ENCODE peak calls at places on chromosomes 12 and 14, in five cellular contexts. P, S, Y, Z and C are unnamed samples. For H3K4me1, the result is how much of the 10 kb centered on the place peaks cover.

GRCh38 chr12:131827961-131828534 is at the start of gene MMP17:
- DNase-seq in P (no peak), S (peak), Y (peak), Z (peak), C (peak)

GRCh38 chr14:53055003-53055402 is 98.1 kb downstream of the DDHD1 start:
- DNase-seq in P (no peak), S (no peak), Y (no peak), Z (no peak), C (no peak)

GRCh38 chr14:35412281-35413057 is 7.9 kb upstream of the NFKBIA start:
- DNase-seq in P (no peak), S (no peak), Y (no peak), Z (no peak), C (no peak)

GRCh38 chr12:8692573-8692972 is 5.2 kb upstream of the RIMKLB start:
- DNase-seq in P (no peak), S (no peak), Y (peak), Z (peak), C (peak)

GRCh38 chr12:57738661-57739237 is at the start of gene AGAP2:
- DNase-seq in P (no peak), S (peak), Y (no peak), Z (no peak), C (no peak)

GRCh38 chr12:114701104-114701414 is 17.1 kb upstream of the TBX3 start:
- DNase-seq in P (no peak), S (no peak), Y (no peak), Z (no peak), C (no peak)

GRCh38 chr14:106021832-106022231 is 495.4 kb downstream of the TMEM121 start:
- DNase-seq in P (no peak), S (no peak), Y (no peak), Z (no peak), C (no peak)

GRCh38 chr12:13173012-13173441 is 23.5 kb upstream of the EMP1 start:
- DNase-seq in P (no peak), S (no peak), Y (peak), Z (no peak), C (no peak)

GRCh38 chr12:77374687-77375086 is 309.3 kb upstream of the E2F7 start:
- DNase-seq in P (no peak), S (no peak), Y (no peak), Z (no peak), C (no peak)

GRCh38 chr12:65946821-65947220 is 122.5 kb downstream of the HMGA2 start:
- DNase-seq in P (no peak), S (no peak), Y (no peak), Z (no peak), C (no peak)

GRCh38 chr12:65948320-65949008 is 124.2 kb downstream of the HMGA2 start:
- DNase-seq in P (peak), S (no peak), Y (peak), Z (peak), C (peak)

GRCh38 chr12:65944637-65945036 is 120.4 kb downstream of the HMGA2 start:
- DNase-seq in P (no peak), S (no peak), Y (no peak), Z (no peak), C (no peak)

GRCh38 chr12:65945457-65945856 is 121.2 kb downstream of the HMGA2 start:
- DNase-seq in P (no peak), S (no peak), Y (no peak), Z (no peak), C (no peak)

DNA sequence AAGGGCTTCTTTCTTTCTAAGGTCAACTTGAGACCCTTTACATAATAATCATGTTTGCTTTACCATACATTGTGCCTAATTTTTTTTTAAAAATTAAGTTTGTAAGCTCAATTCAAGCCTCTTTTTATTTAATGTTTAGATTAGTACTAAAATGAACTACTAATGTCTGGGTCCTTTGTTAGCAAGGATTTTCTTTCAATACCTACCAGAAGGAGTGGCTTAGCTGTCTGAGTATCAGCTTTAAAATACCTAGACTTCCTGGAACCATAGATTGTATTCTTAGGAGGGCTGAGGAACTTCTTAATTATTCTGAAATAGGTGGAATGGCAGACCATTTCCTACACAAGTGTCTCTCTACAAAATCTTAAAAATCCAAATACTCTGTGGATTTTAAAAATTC is 122.1 kb downstream of the HMGA2 start:
- DNase-seq in P (no peak), S (no peak), Y (no peak), Z (no peak), C (no peak)
- TF ChIP-seq CTCF in P (no peak), S (no peak), Y (no peak), Z (no peak), C (no peak)

GRCh38 chr14:23327947-23328744 is 6.9 kb downstream of the PABPN1 start:
- DNase-seq in P (peak), S (no peak), Y (peak), Z (peak), C (peak)
- TF ChIP-seq POLR2A in P (no peak), S (no peak), Y (no peak), Z (no peak), C (no peak)

GRCh38 chr14:65335548-65335947 is 77.0 kb upstream of the FUT8 start:
- DNase-seq in P (peak), S (no peak), Y (no peak), Z (no peak), C (no peak)
- H3K4me1 ChIP-seq in P (half or more), S (under half), Y (under half), Z (under half), C (under half)

GRCh38 chr12:26715232-26715631 is 117.8 kb downstream of the ITPR2 start:
- DNase-seq in P (no peak), S (no peak), Y (no peak), Z (no peak), C (no peak)

GRCh38 chr12:26724309-26724702 is 108.7 kb downstream of the ITPR2 start:
- DNase-seq in P (no peak), S (no peak), Y (no peak), Z (no peak), C (no peak)

GRCh38 chr12:26721800-26722199 is 111.2 kb downstream of the ITPR2 start:
- DNase-seq in P (no peak), S (no peak), Y (no peak), Z (no peak), C (no peak)

GRCh38 chr12:26723379-26724308 is 109.3 kb downstream of the ITPR2 start:
- DNase-seq in P (no peak), S (no peak), Y (no peak), Z (peak), C (no peak)

GRCh38 chr12:26719852-26720251 is 113.1 kb downstream of the ITPR2 start:
- DNase-seq in P (no peak), S (no peak), Y (no peak), Z (no peak), C (no peak)
- TF ChIP-seq CTCF in P (no peak), S (no peak), Y (no peak), Z (no peak), C (no peak)

DNA sequence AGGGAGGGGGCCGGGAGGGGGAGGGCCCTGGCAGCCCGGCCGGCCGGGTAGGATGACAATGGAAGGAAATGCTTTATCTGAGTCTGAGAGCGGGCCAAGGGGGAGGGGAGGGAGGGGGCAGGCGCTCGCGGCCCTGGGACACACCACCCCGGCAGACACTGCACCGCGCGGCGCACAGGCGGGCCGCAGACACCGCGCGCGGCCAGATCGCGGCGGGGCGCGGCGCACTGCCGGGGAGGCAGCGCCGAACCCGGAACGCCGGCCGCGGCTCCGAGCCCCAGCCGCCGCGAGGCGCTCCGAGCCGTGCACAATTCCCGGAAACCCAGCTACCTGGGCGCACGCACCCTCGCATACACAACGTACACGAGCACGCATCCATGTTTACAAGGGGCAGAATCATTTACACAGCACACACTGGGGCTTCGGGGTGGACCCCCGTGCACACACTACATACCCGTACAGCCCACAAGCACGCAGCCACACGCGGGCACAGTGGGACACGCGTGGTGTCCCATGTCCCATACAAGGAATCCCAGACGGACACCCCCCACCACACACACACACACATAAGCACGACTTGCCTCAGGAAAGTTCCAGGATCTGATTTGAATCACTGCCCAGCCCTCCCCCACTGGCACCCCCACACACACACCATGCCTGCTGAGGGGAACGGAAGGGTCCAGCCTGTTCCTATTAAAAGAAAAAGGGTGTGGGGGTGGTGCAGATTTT is at the start of gene HDAC7:
- DNase-seq in P (peak), S (peak), Y (peak), Z (peak), C (peak)
- TF ChIP-seq POLR2A in P (no peak), S (no peak), Y (no peak), Z (peak), C (peak)

GRCh38 chr14:51121096-51121495 is 26.2 kb upstream of the TRIM9 start:
- DNase-seq in P (no peak), S (no peak), Y (no peak), Z (no peak), C (no peak)

GRCh38 chr14:51119411-51120051 is 24.6 kb upstream of the TRIM9 start:
- DNase-seq in P (no peak), S (no peak), Y (no peak), Z (no peak), C (no peak)

GRCh38 chr14:51118993-51119392 is 24.1 kb upstream of the TRIM9 start:
- DNase-seq in P (no peak), S (no peak), Y (no peak), Z (no peak), C (no peak)

GRCh38 chr14:51116682-51117081 is 21.8 kb upstream of the TRIM9 start:
- DNase-seq in P (no peak), S (no peak), Y (no peak), Z (no peak), C (no peak)

DNA sequence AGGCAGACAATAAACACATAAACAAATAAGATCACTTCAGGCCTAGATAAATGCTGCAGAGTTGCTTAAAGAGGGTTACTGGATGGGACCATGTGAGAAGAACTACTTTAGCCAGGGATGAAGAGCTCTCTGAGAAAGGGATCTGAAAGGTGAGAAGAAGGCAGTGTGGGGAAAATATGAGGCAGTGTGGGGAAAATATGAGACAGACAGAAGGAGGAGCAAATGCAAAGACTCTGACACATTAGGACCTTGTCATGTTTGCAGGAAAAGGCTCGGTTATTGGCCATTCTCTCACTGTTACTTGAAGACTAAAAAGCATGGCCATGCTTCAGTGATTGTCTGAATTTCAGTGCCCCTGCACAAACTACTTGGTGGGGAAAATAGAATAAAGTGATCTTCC is 22.7 kb upstream of the TRIM9 start:
- DNase-seq in P (no peak), S (no peak), Y (no peak), Z (no peak), C (no peak)
- H3K4me1 ChIP-seq in P (under half), S (under half), Y (under half), Z (under half), C (under half)

GRCh38 chr12:19643635-19644034 is 204.3 kb downstream of the AEBP2 start:
- DNase-seq in P (no peak), S (no peak), Y (no peak), Z (peak), C (no peak)
- TF ChIP-seq CTCF in P (peak), S (no peak), Y (peak), Z (peak), C (no peak)